ENCODE peak calls at places on chromosomes 16 and 17, in seven cellular contexts. One of them, this sample, is unnamed.

GRCh38 chr16:53605979-53606378 is 97.7 kb downstream of the RPGRIP1L start:
- DNase-seq in choroid plexus epithelial cell: no peak
- DNase-seq in psoas muscle: no peak
- DNase-seq in Calu3: no peak
- DNase-seq in thoracic aorta: no peak
- DNase-seq in SK-N-SH: no peak
- DNase-seq in heart left ventricle: no peak
- DNase-seq in this sample: no peak

GRCh38 chr16:22375117-22375962 is 921 bp upstream of the CDR2 start:
- DNase-seq in choroid plexus epithelial cell: no peak
- DNase-seq in psoas muscle: no peak
- DNase-seq in Calu3: no peak
- DNase-seq in thoracic aorta: no peak
- DNase-seq in SK-N-SH: peak
- DNase-seq in heart left ventricle: peak
- DNase-seq in this sample: no peak

GRCh38 chr16:84844049-84844350 is 24.2 kb downstream of the CRISPLD2 start:
- DNase-seq in choroid plexus epithelial cell: no peak
- DNase-seq in psoas muscle: peak
- DNase-seq in Calu3: no peak
- DNase-seq in thoracic aorta: no peak
- DNase-seq in SK-N-SH: peak
- DNase-seq in heart left ventricle: no peak
- DNase-seq in this sample: peak

GRCh38 chr17:27535178-27535928 is 79.1 kb downstream of the KSR1 start:
- DNase-seq in choroid plexus epithelial cell: peak
- DNase-seq in psoas muscle: no peak
- DNase-seq in Calu3: no peak
- DNase-seq in thoracic aorta: no peak
- DNase-seq in SK-N-SH: no peak
- DNase-seq in heart left ventricle: no peak
- DNase-seq in this sample: no peak

GRCh38 chr16:89596957-89597644 is 16.3 kb upstream of the DPEP1 start:
- DNase-seq in choroid plexus epithelial cell: no peak
- DNase-seq in psoas muscle: no peak
- DNase-seq in Calu3: no peak
- DNase-seq in thoracic aorta: no peak
- DNase-seq in SK-N-SH: no peak
- DNase-seq in heart left ventricle: no peak
- DNase-seq in this sample: no peak

GRCh38 chr16:83224642-83225041 is 583.1 kb upstream of the HSBP1 start:
- DNase-seq in choroid plexus epithelial cell: no peak
- DNase-seq in psoas muscle: no peak
- DNase-seq in Calu3: no peak
- DNase-seq in thoracic aorta: no peak
- DNase-seq in SK-N-SH: no peak
- DNase-seq in heart left ventricle: no peak
- DNase-seq in this sample: no peak

GRCh38 chr16:49280022-49280741 is 1.5 kb downstream of the CBLN1 start:
- DNase-seq in choroid plexus epithelial cell: no peak
- DNase-seq in psoas muscle: no peak
- DNase-seq in Calu3: no peak
- DNase-seq in thoracic aorta: no peak
- DNase-seq in SK-N-SH: peak
- DNase-seq in heart left ventricle: no peak
- DNase-seq in this sample: peak

GRCh38 chr16:79047337-79047736 is 553.2 kb downstream of the MAF start:
- DNase-seq in choroid plexus epithelial cell: no peak
- DNase-seq in psoas muscle: no peak
- DNase-seq in Calu3: peak
- DNase-seq in thoracic aorta: no peak
- DNase-seq in SK-N-SH: peak
- DNase-seq in heart left ventricle: no peak
- DNase-seq in this sample: no peak

GRCh38 chr16:84174396-84174795 is 12.5 kb downstream of the TAF1C start:
- DNase-seq in choroid plexus epithelial cell: no peak
- DNase-seq in psoas muscle: no peak
- DNase-seq in Calu3: no peak
- DNase-seq in thoracic aorta: no peak
- DNase-seq in SK-N-SH: no peak
- DNase-seq in heart left ventricle: no peak
- DNase-seq in this sample: no peak

GRCh38 chr17:17004251-17004996 is 32.5 kb upstream of the TNFRSF13B start:
- DNase-seq in choroid plexus epithelial cell: no peak
- DNase-seq in psoas muscle: peak
- DNase-seq in Calu3: no peak
- DNase-seq in thoracic aorta: no peak
- DNase-seq in SK-N-SH: no peak
- DNase-seq in heart left ventricle: no peak
- DNase-seq in this sample: no peak

GRCh38 chr17:13568746-13569739 is 32.7 kb downstream of the HS3ST3A1 start:
- DNase-seq in choroid plexus epithelial cell: peak
- DNase-seq in psoas muscle: no peak
- DNase-seq in Calu3: no peak
- DNase-seq in thoracic aorta: no peak
- DNase-seq in SK-N-SH: no peak
- DNase-seq in heart left ventricle: peak
- DNase-seq in this sample: no peak

GRCh38 chr17:64185101-64185500 is 55.2 kb upstream of the ERN1 start:
- DNase-seq in choroid plexus epithelial cell: no peak
- DNase-seq in psoas muscle: no peak
- DNase-seq in Calu3: no peak
- DNase-seq in thoracic aorta: no peak
- DNase-seq in SK-N-SH: no peak
- DNase-seq in heart left ventricle: no peak
- DNase-seq in this sample: no peak

GRCh38 chr16:4597174-4597573 is 17.5 kb downstream of the UBALD1 start:
- DNase-seq in choroid plexus epithelial cell: no peak
- DNase-seq in psoas muscle: no peak
- DNase-seq in Calu3: no peak
- DNase-seq in thoracic aorta: no peak
- DNase-seq in SK-N-SH: peak
- DNase-seq in heart left ventricle: no peak
- DNase-seq in this sample: no peak

GRCh38 chr16:75491876-75492275 is 3.4 kb downstream of the CHST6 start:
- DNase-seq in choroid plexus epithelial cell: no peak
- DNase-seq in psoas muscle: no peak
- DNase-seq in Calu3: peak
- DNase-seq in thoracic aorta: no peak
- DNase-seq in SK-N-SH: peak
- DNase-seq in heart left ventricle: no peak
- DNase-seq in this sample: peak

GRCh38 chr17:74210191-74211140 is 2.9 kb upstream of the TTYH2 start:
- DNase-seq in choroid plexus epithelial cell: peak
- DNase-seq in psoas muscle: peak
- DNase-seq in Calu3: peak
- DNase-seq in thoracic aorta: no peak
- DNase-seq in SK-N-SH: peak
- DNase-seq in heart left ventricle: peak
- DNase-seq in this sample: peak

GRCh38 chr17:63999680-64000531 is 1.8 kb downstream of the PRR29 start:
- DNase-seq in choroid plexus epithelial cell: no peak
- DNase-seq in psoas muscle: no peak
- DNase-seq in Calu3: no peak
- DNase-seq in thoracic aorta: no peak
- DNase-seq in SK-N-SH: peak
- DNase-seq in heart left ventricle: no peak
- DNase-seq in this sample: no peak

GRCh38 chr17:4220655-4221054 is 43.1 kb downstream of the ANKFY1 start:
- DNase-seq in choroid plexus epithelial cell: peak
- DNase-seq in psoas muscle: no peak
- DNase-seq in Calu3: no peak
- DNase-seq in thoracic aorta: no peak
- DNase-seq in SK-N-SH: no peak
- DNase-seq in heart left ventricle: no peak
- DNase-seq in this sample: no peak

GRCh38 chr16:27450836-27451341 is 48.9 kb downstream of the IL21R start:
- DNase-seq in choroid plexus epithelial cell: peak
- DNase-seq in psoas muscle: no peak
- DNase-seq in Calu3: no peak
- DNase-seq in thoracic aorta: no peak
- DNase-seq in SK-N-SH: no peak
- DNase-seq in heart left ventricle: no peak
- DNase-seq in this sample: no peak

GRCh38 chr17:81419333-81419885 is 24.2 kb downstream of the BAHCC1 start:
- DNase-seq in choroid plexus epithelial cell: peak
- DNase-seq in psoas muscle: peak
- DNase-seq in Calu3: peak
- DNase-seq in thoracic aorta: peak
- DNase-seq in SK-N-SH: peak
- DNase-seq in heart left ventricle: peak
- DNase-seq in this sample: peak

GRCh38 chr16:31201511-31202401 is 804 bp downstream of the PYCARD start:
- DNase-seq in choroid plexus epithelial cell: peak
- DNase-seq in psoas muscle: peak
- DNase-seq in Calu3: peak
- DNase-seq in thoracic aorta: no peak
- DNase-seq in SK-N-SH: peak
- DNase-seq in heart left ventricle: peak
- DNase-seq in this sample: peak

DNA sequence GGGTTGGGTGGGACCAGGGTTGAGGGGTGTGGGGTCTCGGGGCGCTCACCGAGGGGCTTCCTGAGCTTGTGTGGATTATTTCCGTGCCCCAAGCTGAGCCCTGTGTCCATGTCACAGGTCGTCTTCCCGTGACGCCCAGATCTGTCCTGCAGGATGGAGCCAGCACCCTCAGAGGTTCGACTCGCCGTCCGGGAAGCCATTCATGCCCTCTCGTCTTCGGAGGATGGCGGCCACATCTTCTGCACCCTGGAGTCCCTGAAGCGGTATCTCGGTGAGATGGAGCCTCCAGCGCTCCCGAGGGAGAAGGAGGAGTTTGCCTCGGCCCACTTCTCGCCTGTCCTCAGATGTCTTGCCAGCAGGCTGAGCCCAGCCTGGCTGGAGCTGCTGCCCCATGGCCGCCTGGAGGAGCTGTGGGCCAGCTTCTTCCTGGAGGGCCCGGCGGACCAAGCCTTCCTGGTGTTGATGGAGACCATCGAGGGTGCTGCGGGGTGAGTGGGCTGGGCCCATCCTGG is 1.0 kb downstream of the TELO2 start:
- DNase-seq in choroid plexus epithelial cell: peak
- DNase-seq in psoas muscle: peak
- DNase-seq in Calu3: no peak
- DNase-seq in thoracic aorta: no peak
- DNase-seq in SK-N-SH: peak
- DNase-seq in heart left ventricle: peak
- DNase-seq in this sample: peak
- TF ChIP-seq CTCF in choroid plexus epithelial cell: peak
- TF ChIP-seq CTCF in psoas muscle: peak
- TF ChIP-seq CTCF in Calu3: no peak
- TF ChIP-seq CTCF in thoracic aorta: peak
- TF ChIP-seq CTCF in SK-N-SH: peak
- TF ChIP-seq CTCF in heart left ventricle: peak
- TF ChIP-seq CTCF in this sample: peak

GRCh38 chr17:77208856-77209255 is 68.1 kb downstream of the SEC14L1 start:
- DNase-seq in choroid plexus epithelial cell: no peak
- DNase-seq in psoas muscle: no peak
- DNase-seq in Calu3: no peak
- DNase-seq in thoracic aorta: no peak
- DNase-seq in SK-N-SH: no peak
- DNase-seq in heart left ventricle: no peak
- DNase-seq in this sample: no peak
- TF ChIP-seq CTCF in choroid plexus epithelial cell: no peak
- TF ChIP-seq CTCF in psoas muscle: no peak
- TF ChIP-seq CTCF in Calu3: no peak
- TF ChIP-seq CTCF in thoracic aorta: no peak
- TF ChIP-seq CTCF in SK-N-SH: no peak
- TF ChIP-seq CTCF in heart left ventricle: no peak
- TF ChIP-seq CTCF in this sample: no peak

GRCh38 chr17:32116937-32117336 is 25.4 kb upstream of the RHOT1 start:
- DNase-seq in choroid plexus epithelial cell: no peak
- DNase-seq in psoas muscle: no peak
- DNase-seq in Calu3: no peak
- DNase-seq in thoracic aorta: no peak
- DNase-seq in SK-N-SH: no peak
- DNase-seq in heart left ventricle: no peak
- DNase-seq in this sample: no peak

GRCh38 chr17:32111141-32111771 is 31.0 kb upstream of the RHOT1 start:
- DNase-seq in choroid plexus epithelial cell: peak
- DNase-seq in psoas muscle: peak
- DNase-seq in Calu3: peak
- DNase-seq in thoracic aorta: peak
- DNase-seq in SK-N-SH: peak
- DNase-seq in heart left ventricle: peak
- DNase-seq in this sample: peak

GRCh38 chr17:32114536-32114935 is 27.8 kb upstream of the RHOT1 start:
- DNase-seq in choroid plexus epithelial cell: no peak
- DNase-seq in psoas muscle: no peak
- DNase-seq in Calu3: no peak
- DNase-seq in thoracic aorta: no peak
- DNase-seq in SK-N-SH: no peak
- DNase-seq in heart left ventricle: no peak
- DNase-seq in this sample: no peak

GRCh38 chr17:32110596-32110995 is 31.7 kb upstream of the RHOT1 start:
- DNase-seq in choroid plexus epithelial cell: no peak
- DNase-seq in psoas muscle: no peak
- DNase-seq in Calu3: no peak
- DNase-seq in thoracic aorta: no peak
- DNase-seq in SK-N-SH: no peak
- DNase-seq in heart left ventricle: no peak
- DNase-seq in this sample: no peak

DNA sequence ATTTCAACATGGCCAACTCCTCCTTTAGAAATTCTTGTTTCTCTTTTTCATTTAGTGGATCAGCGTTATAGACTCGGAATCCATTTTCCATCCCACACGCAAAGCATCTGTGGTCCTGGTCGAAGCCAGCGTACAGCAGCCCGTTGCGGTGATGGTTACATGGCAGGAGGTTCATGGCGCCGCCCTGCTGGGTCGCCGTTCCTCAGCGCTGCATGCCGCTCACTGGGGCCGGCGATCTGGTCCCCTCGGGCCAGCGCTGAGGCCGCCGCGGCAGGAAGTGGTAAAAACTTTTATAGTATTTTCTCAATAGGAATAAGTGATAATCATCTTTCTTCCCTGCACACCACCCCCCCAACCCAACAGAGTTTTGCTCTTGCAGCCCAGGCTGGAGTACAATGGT is 29.9 kb upstream of the RHOT1 start:
- DNase-seq in choroid plexus epithelial cell: no peak
- DNase-seq in psoas muscle: no peak
- DNase-seq in Calu3: no peak
- DNase-seq in thoracic aorta: no peak
- DNase-seq in SK-N-SH: no peak
- DNase-seq in heart left ventricle: no peak
- DNase-seq in this sample: no peak
- TF ChIP-seq CTCF in choroid plexus epithelial cell: no peak
- TF ChIP-seq CTCF in psoas muscle: no peak
- TF ChIP-seq CTCF in Calu3: no peak
- TF ChIP-seq CTCF in thoracic aorta: no peak
- TF ChIP-seq CTCF in SK-N-SH: no peak
- TF ChIP-seq CTCF in heart left ventricle: no peak
- TF ChIP-seq CTCF in this sample: no peak

DNA sequence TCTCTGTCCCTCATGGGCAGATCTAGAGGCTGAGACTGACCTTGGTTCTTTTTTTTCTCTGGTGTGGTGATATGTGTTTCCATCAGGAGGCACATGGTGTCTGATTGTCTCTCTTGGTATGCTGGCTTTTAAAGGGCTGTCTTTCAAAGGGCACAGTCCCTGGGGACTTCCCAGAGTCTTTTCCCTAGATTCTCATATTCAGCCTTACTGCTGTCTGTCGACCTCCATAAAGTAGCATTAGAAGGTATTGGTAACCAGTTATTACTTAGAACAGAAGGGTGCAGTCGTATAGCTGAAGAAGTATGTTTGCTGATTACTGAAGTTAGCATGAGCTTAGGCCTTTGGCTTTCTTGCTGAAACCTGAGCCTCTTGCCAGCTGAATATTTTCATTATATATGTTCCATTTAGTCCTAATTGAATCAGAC is 71.2 kb downstream of the WWP2 start:
- DNase-seq in choroid plexus epithelial cell: peak
- DNase-seq in psoas muscle: no peak
- DNase-seq in Calu3: no peak
- DNase-seq in thoracic aorta: no peak
- DNase-seq in SK-N-SH: no peak
- DNase-seq in heart left ventricle: no peak
- DNase-seq in this sample: no peak
- TF ChIP-seq CTCF in choroid plexus epithelial cell: no peak
- TF ChIP-seq CTCF in psoas muscle: no peak
- TF ChIP-seq CTCF in Calu3: no peak
- TF ChIP-seq CTCF in thoracic aorta: no peak
- TF ChIP-seq CTCF in SK-N-SH: no peak
- TF ChIP-seq CTCF in heart left ventricle: no peak
- TF ChIP-seq CTCF in this sample: no peak